ENCODE peak calls at places on chromosomes 11 and 22, in seven cellular contexts. X is thoracic aorta, Q is heart right ventricle, E is body of pancreas, A is PC-3, N is uterus, T is K562. K is an unnamed sample. For H3K4me1, the result is how much of the 10 kb centered on the place peaks cover.

GRCh38 chr22:50306753-50307749 is at the start of gene PLXNB2:
- DNase-seq in X (no peak), Q (peak), E (peak), A (peak), N (peak), T (peak), K (peak)

GRCh38 chr22:38353142-38353629 is 36.0 kb upstream of the CSNK1E start:
- DNase-seq in X (no peak), Q (peak), E (peak), A (peak), N (peak), T (peak), K (peak)

GRCh38 chr11:124759268-124760204 is 2.6 kb downstream of the ESAM start:
- DNase-seq in X (no peak), Q (peak), E (peak), A (no peak), N (no peak), T (no peak), K (peak)

GRCh38 chr11:15493066-15493465 is 378.3 kb downstream of the INSC start:
- DNase-seq in X (no peak), Q (no peak), E (no peak), A (no peak), N (no peak), T (no peak), K (no peak)

GRCh38 chr11:96340555-96340885 is 2.5 kb downstream of the MAML2 start:
- DNase-seq in X (no peak), Q (no peak), E (no peak), A (no peak), N (no peak), T (no peak), K (no peak)

GRCh38 chr11:117430293-117430955 is 102.8 kb downstream of the CEP164 start:
- DNase-seq in X (no peak), Q (no peak), E (no peak), A (no peak), N (no peak), T (no peak), K (no peak)

GRCh38 chr22:31143537-31143936 is 3.2 kb upstream of the PLA2G3 start:
- DNase-seq in X (no peak), Q (peak), E (no peak), A (no peak), N (no peak), T (no peak), K (no peak)

GRCh38 chr11:67370351-67371076 is 2.9 kb downstream of the CLCF1 start:
- DNase-seq in X (no peak), Q (no peak), E (no peak), A (no peak), N (peak), T (no peak), K (no peak)

GRCh38 chr11:118881130-118881717 is 2.5 kb upstream of the CXCR5 start:
- DNase-seq in X (no peak), Q (no peak), E (no peak), A (no peak), N (no peak), T (no peak), K (no peak)

GRCh38 chr11:35276396-35276795 is 137.4 kb downstream of the CD44 start:
- DNase-seq in X (no peak), Q (no peak), E (peak), A (peak), N (no peak), T (no peak), K (no peak)

GRCh38 chr22:44126807-44127206 is 53.9 kb upstream of the PARVG start:
- DNase-seq in X (no peak), Q (no peak), E (no peak), A (no peak), N (no peak), T (no peak), K (no peak)

GRCh38 chr11:20008870-20009644 is 151.2 kb downstream of the DBX1 start:
- DNase-seq in X (no peak), Q (no peak), E (no peak), A (no peak), N (no peak), T (no peak), K (no peak)

GRCh38 chr11:100930185-100930778 is 199.3 kb downstream of the PGR start:
- DNase-seq in X (no peak), Q (peak), E (no peak), A (peak), N (no peak), T (peak), K (no peak)

GRCh38 chr11:46252373-46252914 is 25.0 kb upstream of the CREB3L1 start:
- DNase-seq in X (no peak), Q (no peak), E (peak), A (no peak), N (no peak), T (no peak), K (no peak)

DNA sequence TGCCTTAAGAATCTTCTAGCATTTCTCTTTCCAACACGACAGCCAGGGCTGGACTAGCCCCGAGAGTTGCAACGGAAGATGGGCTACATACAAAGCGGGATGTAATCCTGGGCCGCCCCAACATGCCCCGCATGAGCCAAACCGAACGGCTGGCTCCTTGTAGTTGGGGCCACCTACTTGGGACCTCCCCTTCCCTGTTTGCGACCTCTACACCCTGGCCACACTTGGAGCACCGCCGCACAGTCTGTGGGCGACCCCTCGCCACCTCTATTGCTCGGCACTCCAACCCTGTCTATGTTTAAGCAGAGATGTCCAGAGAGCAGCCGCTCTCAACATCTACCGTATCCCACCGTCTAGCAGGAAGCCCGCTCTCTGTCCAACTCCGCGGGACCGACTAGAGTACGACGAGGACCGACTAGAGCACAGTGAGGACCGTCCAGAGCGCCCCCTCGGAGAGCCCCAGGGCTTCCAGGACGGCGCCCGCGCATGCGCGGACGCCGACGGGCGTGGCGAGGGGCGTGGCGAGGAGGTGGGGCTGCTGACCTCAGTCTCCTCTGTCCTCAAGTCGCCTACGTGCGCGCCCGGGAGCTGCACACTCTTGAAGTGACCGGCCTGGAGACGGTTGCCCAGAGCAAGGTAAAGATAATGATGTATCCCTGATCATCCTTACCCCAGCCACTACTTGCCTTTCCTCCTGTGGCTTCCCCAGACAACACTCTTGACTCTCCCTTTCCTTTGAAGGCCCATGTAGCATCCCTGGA is 32.3 kb downstream of the NEAT1 start:
- DNase-seq in X (peak), Q (peak), E (peak), A (peak), N (peak), T (peak), K (peak)
- TF ChIP-seq CTCF in X (no peak), Q (peak), E (peak), A (peak), N (peak), T (peak), K (no peak)

DNA sequence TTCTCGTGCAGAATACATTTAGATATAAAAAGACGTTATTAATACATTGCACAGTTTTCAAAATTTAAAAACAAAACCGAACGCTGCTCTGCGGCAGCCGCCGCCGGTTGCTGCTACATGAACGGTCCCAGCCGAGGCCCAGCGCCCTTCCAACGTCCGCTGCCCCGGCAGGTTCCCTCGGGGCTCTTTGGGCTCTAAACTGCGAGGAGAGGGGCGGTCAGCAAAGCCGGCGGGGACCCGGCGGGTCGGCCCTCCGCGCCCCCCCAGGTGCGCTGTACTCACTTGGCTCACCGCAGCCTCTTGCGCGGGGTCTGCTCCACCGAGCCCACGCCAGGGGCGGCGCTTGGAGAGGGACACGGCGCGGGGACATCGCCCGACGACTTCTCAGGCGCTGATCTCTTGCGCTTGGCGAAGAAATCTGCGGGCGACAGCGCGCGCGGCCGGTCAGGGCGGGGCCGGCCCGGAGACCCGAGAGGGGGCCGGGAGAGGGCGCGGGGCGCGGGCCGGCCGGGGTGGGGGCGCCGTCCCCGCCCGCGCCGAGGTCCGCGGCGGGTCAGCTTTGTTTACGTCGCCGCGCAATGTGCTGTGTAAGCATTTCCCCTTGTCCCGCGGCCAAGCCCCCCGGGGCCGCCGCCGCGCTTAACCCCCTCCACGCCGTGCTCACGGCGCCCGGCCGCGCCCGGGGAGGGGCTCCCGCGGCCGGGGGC is 1.7 kb downstream of the CDKN1C start:
- DNase-seq in X (no peak), Q (peak), E (no peak), A (no peak), N (no peak), T (peak), K (peak)
- H3K27ac ChIP-seq in X (peak), Q (peak), E (peak), A (no peak), N (peak), T (peak), K (peak)

GRCh38 chr11:104148696-104149095 is 15.3 kb downstream of the PDGFD start:
- DNase-seq in X (no peak), Q (no peak), E (no peak), A (no peak), N (no peak), T (no peak), K (no peak)

GRCh38 chr11:104142701-104143100 is 21.2 kb downstream of the PDGFD start:
- DNase-seq in X (no peak), Q (no peak), E (no peak), A (no peak), N (no peak), T (no peak), K (no peak)

GRCh38 chr11:104146421-104146820 is 17.5 kb downstream of the PDGFD start:
- DNase-seq in X (no peak), Q (no peak), E (no peak), A (no peak), N (no peak), T (no peak), K (no peak)

GRCh38 chr11:104148074-104148473 is 15.9 kb downstream of the PDGFD start:
- DNase-seq in X (no peak), Q (no peak), E (no peak), A (peak), N (no peak), T (no peak), K (no peak)

GRCh38 chr11:104146943-104147342 is 17.0 kb downstream of the PDGFD start:
- DNase-seq in X (no peak), Q (no peak), E (no peak), A (no peak), N (no peak), T (no peak), K (no peak)
- H3K4me1 ChIP-seq in X (under half), Q (under half), E (under half), A (under half), N (under half), T (under half), K (under half)

DNA sequence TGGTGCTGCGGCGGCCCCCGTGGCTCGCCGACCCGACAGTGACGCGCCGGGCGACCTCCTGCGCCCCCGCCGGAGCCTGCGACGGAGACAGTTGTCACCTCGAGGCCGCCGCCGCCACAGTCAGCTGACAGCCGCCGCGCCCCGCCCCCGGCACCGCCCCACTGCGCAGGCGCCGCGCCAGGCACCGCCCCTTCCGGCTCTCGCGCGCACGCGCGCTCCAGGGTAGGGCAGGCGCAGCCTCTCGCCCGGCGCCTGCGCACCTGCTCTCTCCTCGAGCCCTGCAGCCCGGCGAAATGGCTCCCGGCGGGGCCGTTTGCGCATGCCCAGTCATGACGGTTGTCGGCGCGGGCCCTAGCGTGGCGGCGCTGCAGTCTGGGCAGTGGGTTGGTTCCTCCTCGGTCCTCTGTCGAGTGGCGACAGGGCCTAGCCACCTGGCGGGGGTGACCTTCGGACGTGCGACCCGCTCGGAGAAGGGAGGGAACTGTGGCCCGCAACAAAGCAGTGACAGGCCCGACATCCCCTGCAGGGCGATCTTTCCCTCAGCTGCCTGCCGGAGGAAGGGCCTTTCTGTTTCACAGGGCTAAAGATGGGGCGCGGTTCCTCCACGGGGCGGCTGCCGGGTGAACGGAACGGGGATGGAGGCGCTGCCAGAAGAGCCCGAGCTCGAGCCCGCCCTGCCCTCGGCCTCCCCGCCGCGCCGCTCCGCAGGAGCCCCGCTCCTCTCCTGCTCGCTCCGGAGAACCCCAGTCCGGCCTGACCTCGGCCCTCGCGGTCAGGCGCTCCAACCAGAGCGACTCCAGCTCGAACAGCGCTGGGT is at the start of gene TOLLIP:
- DNase-seq in X (peak), Q (peak), E (peak), A (peak), N (peak), T (peak), K (peak)
- TF ChIP-seq CTCF in X (peak), Q (peak), E (peak), A (peak), N (peak), T (peak), K (peak)

GRCh38 chr11:802018-802617 is 2.9 kb downstream of the PIDD1 start:
- DNase-seq in X (no peak), Q (no peak), E (no peak), A (no peak), N (no peak), T (no peak), K (no peak)

GRCh38 chr11:803770-804598 is 1.0 kb downstream of the PIDD1 start:
- DNase-seq in X (no peak), Q (no peak), E (no peak), A (no peak), N (no peak), T (no peak), K (no peak)

GRCh38 chr11:802693-803466 is 2.2 kb downstream of the PIDD1 start:
- DNase-seq in X (no peak), Q (no peak), E (no peak), A (no peak), N (no peak), T (no peak), K (no peak)

GRCh38 chr11:803467-803742 is 1.6 kb downstream of the PIDD1 start:
- DNase-seq in X (no peak), Q (no peak), E (no peak), A (no peak), N (no peak), T (no peak), K (no peak)

DNA sequence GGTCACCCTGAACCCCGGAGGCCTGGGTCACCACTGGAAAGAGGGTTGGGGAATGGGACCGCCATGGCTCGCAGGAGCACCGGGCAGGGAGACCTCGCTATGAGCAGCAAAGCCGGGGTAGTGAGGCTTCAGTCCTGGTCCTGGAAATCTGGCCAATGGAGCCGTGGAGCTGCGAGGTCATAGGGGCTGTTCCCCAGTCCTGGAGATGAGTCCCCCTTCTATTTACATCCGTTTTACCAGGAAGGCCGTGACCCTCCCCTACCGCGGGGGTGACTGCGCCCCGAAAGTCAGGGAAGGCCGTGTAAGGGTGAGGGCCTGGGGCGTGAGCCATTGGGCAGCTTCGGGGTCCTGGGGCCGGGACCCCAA is 449 bp downstream of the PIDD1 start:
- DNase-seq in X (no peak), Q (no peak), E (no peak), A (no peak), N (no peak), T (no peak), K (no peak)
- H3K27ac ChIP-seq in X (peak), Q (peak), E (peak), A (no peak), N (peak), T (peak), K (peak)

GRCh38 chr22:17205432-17205831 is 13.8 kb downstream of the ADA2 start:
- DNase-seq in X (no peak), Q (no peak), E (no peak), A (no peak), N (no peak), T (no peak), K (no peak)
- H3K4me1 ChIP-seq in X (under half), Q (under half), E (under half), A (under half), N (under half), T (under half), K (under half)

GRCh38 chr11:66344550-66345315 is at the start of gene BRMS1:
- DNase-seq in X (peak), Q (peak), E (peak), A (peak), N (peak), T (peak), K (peak)
- TF ChIP-seq CTCF in X (peak), Q (no peak), E (peak), A (no peak), N (peak), T (peak), K (peak)

GRCh38 chr22:46115388-46115678 is 35.0 kb upstream of the PPARA start:
- DNase-seq in X (no peak), Q (no peak), E (no peak), A (no peak), N (no peak), T (no peak), K (no peak)
- H3K27ac ChIP-seq in X (peak), Q (peak), E (peak), A (no peak), N (peak), T (no peak), K (peak)

DNA sequence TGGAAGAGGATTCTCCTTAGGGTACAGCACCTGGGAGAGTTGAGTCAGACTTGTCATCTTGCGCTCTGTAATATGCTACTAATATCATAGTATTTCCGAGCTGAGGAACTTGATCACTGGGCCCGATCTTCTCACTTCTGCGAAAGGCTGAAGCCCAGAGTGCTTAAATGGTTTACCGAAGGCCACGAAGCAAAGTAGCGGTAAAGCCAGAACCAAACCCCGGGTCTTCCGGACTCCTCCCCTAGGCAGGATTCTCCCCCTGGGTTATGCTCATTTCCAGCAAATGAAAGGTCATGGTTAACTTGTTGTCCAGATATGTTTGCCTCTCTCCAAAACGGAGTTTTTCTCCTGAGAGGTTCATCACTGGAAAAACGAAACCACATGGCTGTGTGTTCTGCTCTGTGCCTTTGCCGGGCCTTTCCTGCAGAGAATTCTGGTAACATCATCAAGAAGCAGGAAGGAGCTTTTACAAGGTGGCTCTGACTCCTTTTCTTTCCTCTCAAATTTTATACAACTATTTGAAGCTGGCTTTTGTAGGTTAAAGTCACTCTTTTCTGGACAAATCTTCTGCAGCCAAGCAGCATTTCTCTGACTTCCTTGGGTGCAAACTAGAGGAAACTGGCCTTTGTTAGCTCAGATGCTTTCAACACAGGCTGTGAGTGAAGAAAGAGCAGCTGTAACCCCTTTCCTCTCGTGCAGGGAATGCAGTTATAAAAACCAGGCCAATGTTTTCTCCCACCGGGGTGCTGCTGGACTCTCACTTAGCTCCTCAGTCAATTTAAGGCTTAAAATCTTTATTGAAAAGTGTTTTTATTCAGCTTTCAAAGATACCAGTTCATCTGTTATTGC is 35.5 kb downstream of the UBASH3B start:
- DNase-seq in X (no peak), Q (peak), E (no peak), A (no peak), N (no peak), T (no peak), K (no peak)
- H3K4me1 ChIP-seq in X (under half), Q (under half), E (under half), A (under half), N (under half), T (under half), K (under half)

GRCh38 chr22:19799322-19800190 is 39.0 kb downstream of the TBX1 start:
- DNase-seq in X (peak), Q (peak), E (no peak), A (no peak), N (peak), T (no peak), K (peak)

GRCh38 chr22:19800306-19800705 is 39.7 kb downstream of the TBX1 start:
- DNase-seq in X (no peak), Q (no peak), E (no peak), A (no peak), N (no peak), T (no peak), K (no peak)

GRCh38 chr22:19801340-19802000 is 40.9 kb downstream of the TBX1 start:
- DNase-seq in X (no peak), Q (no peak), E (no peak), A (no peak), N (peak), T (no peak), K (no peak)

GRCh38 chr22:19802001-19802880 is 41.7 kb downstream of the TBX1 start:
- DNase-seq in X (no peak), Q (no peak), E (no peak), A (no peak), N (no peak), T (no peak), K (peak)

GRCh38 chr22:19800761-19801244 is 40.2 kb downstream of the TBX1 start:
- DNase-seq in X (no peak), Q (no peak), E (no peak), A (no peak), N (no peak), T (peak), K (no peak)
- TF ChIP-seq CTCF in X (no peak), Q (peak), E (no peak), A (peak), N (no peak), T (peak), K (peak)